ENCODE peak calls at places on chromosome 21, in nine cellular contexts. I is EL; Z is NCI-H2081; V is HFF-Myc; D is sciatic nerve; N is CD4-positive, alpha-beta memory T cell; F is left kidney; K is mesenteric fat pad; H is mucosa of gallbladder. E is an unnamed sample.
A peak's percentile ranks its signal among the peaks of the same experiment; 100 is the strongest.

GRCh38 chr21:16420086-16420724 is 690.4 kb downstream of the USP25 start:
- DNase-seq in K (no peak), H (peak; percentile 54), Z (peak; percentile 77), I (peak; percentile 44), V (no peak), N (no peak), D (peak; percentile 66), F (peak; percentile 84), E (peak; percentile 10)

GRCh38 chr21:29267666-29268065 is 31.1 kb upstream of the BACH1 start:
- DNase-seq in D (no peak), F (no peak), I (no peak), V (no peak), Z (peak; percentile 20), N (no peak), H (no peak), K (no peak), E (no peak)

GRCh38 chr21:42219606-42220137 is 732 bp downstream of the ABCG1 start:
- DNase-seq in Z (peak; percentile 7), H (no peak), I (no peak), V (no peak), K (no peak), F (peak; percentile 72), D (no peak), N (no peak), E (no peak)

GRCh38 chr21:46564391-46564790 is 40.5 kb downstream of the S100B start:
- DNase-seq in K (no peak), I (no peak), H (no peak), D (no peak), F (no peak), Z (no peak), V (no peak), N (no peak), E (no peak)

GRCh38 chr21:45209046-45209445 is 78.6 kb downstream of the POFUT2 start:
- DNase-seq in N (no peak), V (peak; percentile 11), D (no peak), I (peak; percentile 72), Z (no peak), K (no peak), F (no peak), H (no peak), E (peak; percentile 43)

GRCh38 chr21:28069446-28069845 is 923.2 kb downstream of the LTN1 start:
- DNase-seq in N (no peak), F (peak; percentile 70), V (peak; percentile 69), K (no peak), D (no peak), H (no peak), I (peak; percentile 58), Z (no peak), E (no peak)

GRCh38 chr21:16078382-16078781 is 348.6 kb downstream of the USP25 start:
- DNase-seq in I (no peak), K (no peak), D (no peak), V (no peak), N (no peak), Z (no peak), H (no peak), F (no peak), E (no peak)

GRCh38 chr21:43849532-43850299 is 15.3 kb upstream of the AGPAT3 start:
- DNase-seq in H (no peak), D (no peak), I (no peak), N (no peak), K (no peak), Z (no peak), F (no peak), V (no peak), E (no peak)

GRCh38 chr21:39374046-39374445 is 25.2 kb upstream of the HMGN1 start:
- DNase-seq in F (no peak), D (no peak), N (no peak), Z (no peak), I (no peak), K (no peak), H (no peak), V (no peak), E (no peak)

GRCh38 chr21:44697811-44698734 is 1.1 kb downstream of the KRTAP10-12 start:
- DNase-seq in H (peak; percentile 7), V (no peak), N (no peak), K (peak; percentile 83), D (peak; percentile 52), I (no peak), Z (no peak), F (peak; percentile 65), E (no peak)

GRCh38 chr21:38806942-38807284 is 1.2 kb downstream of the ETS2 start:
- DNase-seq in V (no peak), H (no peak), K (no peak), N (no peak), F (peak; percentile 34), Z (no peak), I (peak; percentile 48), D (no peak), E (no peak)

GRCh38 chr21:44706706-44707615 is 4.4 kb downstream of the TSPEAR start:
- DNase-seq in H (no peak), K (peak; percentile 85), Z (no peak), N (no peak), F (no peak), V (no peak), I (no peak), D (peak; percentile 48), E (no peak)

GRCh38 chr21:44800103-44800502 is 1.5 kb downstream of the UBE2G2 start:
- DNase-seq in I (no peak), Z (peak; percentile 45), H (peak; percentile 31), V (no peak), F (peak; percentile 52), D (no peak), K (no peak), N (no peak), E (peak; percentile 5)

GRCh38 chr21:42049578-42050430 is 21.3 kb upstream of the UMODL1 start:
- DNase-seq in D (no peak), F (no peak), H (no peak), K (no peak), N (no peak), Z (no peak), V (no peak), I (no peak), E (no peak)

GRCh38 chr21:36756527-36756926 is 57.6 kb downstream of the SIM2 start:
- DNase-seq in Z (no peak), I (peak; percentile 52), H (no peak), N (no peak), K (no peak), V (peak; percentile 14), F (peak; percentile 45), D (no peak), E (no peak)

GRCh38 chr21:35201799-35202198 is 152.7 kb upstream of the RUNX1 start:
- DNase-seq in D (no peak), V (no peak), I (no peak), F (no peak), H (no peak), K (no peak), N (no peak), Z (no peak), E (no peak)

GRCh38 chr21:42149656-42150457 is 69.1 kb upstream of the ABCG1 start:
- DNase-seq in Z (no peak), D (peak; percentile 17), V (no peak), I (no peak), F (no peak), H (no peak), N (no peak), K (peak; percentile 67), E (no peak)

GRCh38 chr21:44485254-44485793 is 30.0 kb downstream of the LRRC3 start:
- DNase-seq in Z (no peak), I (no peak), V (no peak), N (peak; percentile 38), D (no peak), F (no peak), K (no peak), H (peak; percentile 54), E (peak; percentile 58)

GRCh38 chr21:46017695-46018094 is 36.1 kb downstream of the COL6A1 start:
- DNase-seq in F (no peak), N (no peak), I (no peak), Z (no peak), D (no peak), K (no peak), H (no peak), V (no peak), E (no peak)

GRCh38 chr21:41460578-41461527 is 34.8 kb downstream of the MX1 start:
- DNase-seq in I (peak; percentile 80), V (peak; percentile 16), D (peak; percentile 87), Z (peak; percentile 2), N (peak; percentile 37), K (no peak), H (peak; percentile 71), F (peak; percentile 86), E (peak; percentile 58)

GRCh38 chr21:39650306-39650705 is 37.6 kb downstream of the B3GALT5 start:
- DNase-seq in F (no peak), H (no peak), I (no peak), N (no peak), K (no peak), Z (no peak), V (no peak), D (no peak), E (no peak)

GRCh38 chr21:26506951-26507350 is 66.1 kb downstream of the CYYR1 start:
- DNase-seq in D (no peak), F (no peak), V (no peak), K (no peak), H (no peak), I (peak; percentile 45), Z (no peak), N (no peak), E (peak; percentile 76)

GRCh38 chr21:44907966-44908364 is 12.7 kb downstream of the ITGB2 start:
- DNase-seq in N (no peak), F (no peak), I (no peak), K (no peak), D (no peak), V (no peak), Z (no peak), H (peak; percentile 34), E (no peak)

GRCh38 chr21:44006017-44006624 is 6.0 kb upstream of the TRAPPC10 start:
- DNase-seq in F (no peak), D (no peak), K (no peak), V (no peak), I (peak; percentile 88), N (no peak), Z (no peak), H (peak; percentile 73), E (peak; percentile 96)

GRCh38 chr21:35529141-35529863 is 480.2 kb upstream of the RUNX1 start:
- DNase-seq in K (no peak), I (peak; percentile 25), F (peak; percentile 45), Z (no peak), H (no peak), N (peak; percentile 38), V (no peak), D (no peak), E (no peak)

GRCh38 chr21:45818904-45819285 is 162.7 kb upstream of the COL6A1 start:
- DNase-seq in H (no peak), D (no peak), K (no peak), F (no peak), N (peak; percentile 22), Z (no peak), I (peak; percentile 86), V (peak; percentile 61), E (peak; percentile 60)

GRCh38 chr21:31630062-31630711 is 29.3 kb upstream of the SOD1 start:
- DNase-seq in K (peak; percentile 45), V (peak; percentile 86), F (peak; percentile 21), D (no peak), I (peak; percentile 93), N (no peak), H (peak; percentile 89), Z (no peak), E (peak; percentile 73)

GRCh38 chr21:45317401-45318145 is 29.9 kb upstream of the POFUT2 start:
- DNase-seq in I (peak; percentile 86), V (no peak), K (peak; percentile 86), F (no peak), Z (no peak), D (peak; percentile 61), H (no peak), N (no peak), E (peak; percentile 70)

GRCh38 chr21:39660191-39660590 is 47.5 kb downstream of the B3GALT5 start:
- DNase-seq in D (no peak), K (no peak), F (peak; percentile 41), I (peak; percentile 37), N (no peak), Z (peak; percentile 80), V (peak; percentile 45), H (peak; percentile 61), E (peak; percentile 49)

GRCh38 chr21:46181953-46182547 is 2.2 kb downstream of the SPATC1L start:
- DNase-seq in Z (no peak), I (no peak), K (no peak), V (no peak), H (no peak), D (peak; percentile 63), F (no peak), N (no peak), E (no peak)

GRCh38 chr21:45542667-45543370 is 579 bp upstream of the SLC19A1 start:
- DNase-seq in V (no peak), F (peak; percentile 36), H (no peak), K (peak; percentile 90), Z (no peak), D (no peak), N (no peak), I (no peak), E (no peak)